ENCODE peak calls at places on chromosomes 7 and 10, in nine cellular contexts. One of them, this sample, is unnamed.
A peak's percentile ranks its signal among the peaks of the same experiment; 100 is the strongest.

GRCh38 chr10:124329941-124330340 is 88.8 kb downstream of the OAT start:
- DNase-seq in NCI-H1092 treated with DMSO at 0.1 percent for 48 hours: no peak
- DNase-seq in heart right ventricle: no peak
- DNase-seq in Calu3: no peak
- DNase-seq in NCI-H2081: no peak
- DNase-seq in CD4-positive, alpha-beta T cell: no peak
- DNase-seq in RPMI8226: no peak
- DNase-seq in lower leg skin: peak; percentile 34
- DNase-seq in stimulated activated CD8-positive, alpha-beta memory T cell treated with anti-CD3 and anti-CD28 coated beads, Interleukin-12 subunit alpha, Interleukin-12 subunit beta, amount 100 ng/mL, for 1 hour: no peak
- DNase-seq in this sample: no peak

GRCh38 chr7:106365252-106366005 is 80.6 kb upstream of the NAMPT start:
- DNase-seq in NCI-H1092 treated with DMSO at 0.1 percent for 48 hours: no peak
- DNase-seq in heart right ventricle: no peak
- DNase-seq in Calu3: peak; percentile 73
- DNase-seq in NCI-H2081: no peak
- DNase-seq in CD4-positive, alpha-beta T cell: no peak
- DNase-seq in RPMI8226: peak; percentile 31
- DNase-seq in lower leg skin: no peak
- DNase-seq in stimulated activated CD8-positive, alpha-beta memory T cell treated with anti-CD3 and anti-CD28 coated beads, Interleukin-12 subunit alpha, Interleukin-12 subunit beta, amount 100 ng/mL, for 1 hour: no peak
- DNase-seq in this sample: peak; percentile 94

GRCh38 chr7:131578602-131579001 is 22.2 kb upstream of the PODXL start:
- DNase-seq in NCI-H1092 treated with DMSO at 0.1 percent for 48 hours: no peak
- DNase-seq in heart right ventricle: no peak
- DNase-seq in Calu3: no peak
- DNase-seq in NCI-H2081: no peak
- DNase-seq in CD4-positive, alpha-beta T cell: no peak
- DNase-seq in RPMI8226: no peak
- DNase-seq in lower leg skin: no peak
- DNase-seq in stimulated activated CD8-positive, alpha-beta memory T cell treated with anti-CD3 and anti-CD28 coated beads, Interleukin-12 subunit alpha, Interleukin-12 subunit beta, amount 100 ng/mL, for 1 hour: no peak
- DNase-seq in this sample: no peak

GRCh38 chr7:17633099-17633498 is 307.2 kb downstream of the SNX13 start:
- DNase-seq in NCI-H1092 treated with DMSO at 0.1 percent for 48 hours: no peak
- DNase-seq in heart right ventricle: no peak
- DNase-seq in Calu3: no peak
- DNase-seq in NCI-H2081: no peak
- DNase-seq in CD4-positive, alpha-beta T cell: no peak
- DNase-seq in RPMI8226: no peak
- DNase-seq in lower leg skin: no peak
- DNase-seq in stimulated activated CD8-positive, alpha-beta memory T cell treated with anti-CD3 and anti-CD28 coated beads, Interleukin-12 subunit alpha, Interleukin-12 subunit beta, amount 100 ng/mL, for 1 hour: no peak
- DNase-seq in this sample: no peak

GRCh38 chr10:5442056-5442989 is 30.0 kb downstream of the NET1 start:
- DNase-seq in NCI-H1092 treated with DMSO at 0.1 percent for 48 hours: peak; percentile 36
- DNase-seq in heart right ventricle: peak; percentile 54
- DNase-seq in Calu3: peak; percentile 49
- DNase-seq in NCI-H2081: no peak
- DNase-seq in CD4-positive, alpha-beta T cell: no peak
- DNase-seq in RPMI8226: peak; percentile 58
- DNase-seq in lower leg skin: no peak
- DNase-seq in stimulated activated CD8-positive, alpha-beta memory T cell treated with anti-CD3 and anti-CD28 coated beads, Interleukin-12 subunit alpha, Interleukin-12 subunit beta, amount 100 ng/mL, for 1 hour: no peak
- DNase-seq in this sample: peak; percentile 39

GRCh38 chr10:28668363-28669226 is 8.7 kb upstream of the BAMBI start:
- DNase-seq in NCI-H1092 treated with DMSO at 0.1 percent for 48 hours: peak; percentile 57
- DNase-seq in heart right ventricle: no peak
- DNase-seq in Calu3: peak; percentile 71
- DNase-seq in NCI-H2081: peak; percentile 62
- DNase-seq in CD4-positive, alpha-beta T cell: no peak
- DNase-seq in RPMI8226: peak; percentile 30
- DNase-seq in lower leg skin: peak; percentile 88
- DNase-seq in stimulated activated CD8-positive, alpha-beta memory T cell treated with anti-CD3 and anti-CD28 coated beads, Interleukin-12 subunit alpha, Interleukin-12 subunit beta, amount 100 ng/mL, for 1 hour: no peak
- DNase-seq in this sample: no peak

GRCh38 chr7:139095194-139095659 is 14.3 kb downstream of the ZC3HAV1 start:
- DNase-seq in NCI-H1092 treated with DMSO at 0.1 percent for 48 hours: no peak
- DNase-seq in heart right ventricle: no peak
- DNase-seq in Calu3: no peak
- DNase-seq in NCI-H2081: no peak
- DNase-seq in CD4-positive, alpha-beta T cell: peak; percentile 70
- DNase-seq in RPMI8226: no peak
- DNase-seq in lower leg skin: no peak
- DNase-seq in stimulated activated CD8-positive, alpha-beta memory T cell treated with anti-CD3 and anti-CD28 coated beads, Interleukin-12 subunit alpha, Interleukin-12 subunit beta, amount 100 ng/mL, for 1 hour: peak; percentile 63
- DNase-seq in this sample: no peak

GRCh38 chr10:35822316-35822715 is 180.2 kb upstream of the FZD8 start:
- DNase-seq in NCI-H1092 treated with DMSO at 0.1 percent for 48 hours: peak; percentile 69
- DNase-seq in heart right ventricle: peak; percentile 67
- DNase-seq in Calu3: no peak
- DNase-seq in NCI-H2081: no peak
- DNase-seq in CD4-positive, alpha-beta T cell: no peak
- DNase-seq in RPMI8226: no peak
- DNase-seq in lower leg skin: peak; percentile 96
- DNase-seq in stimulated activated CD8-positive, alpha-beta memory T cell treated with anti-CD3 and anti-CD28 coated beads, Interleukin-12 subunit alpha, Interleukin-12 subunit beta, amount 100 ng/mL, for 1 hour: no peak
- DNase-seq in this sample: no peak

GRCh38 chr7:101108330-101108857 is 18.5 kb upstream of the SERPINE1 start:
- DNase-seq in NCI-H1092 treated with DMSO at 0.1 percent for 48 hours: no peak
- DNase-seq in heart right ventricle: peak; percentile 59
- DNase-seq in Calu3: no peak
- DNase-seq in NCI-H2081: no peak
- DNase-seq in CD4-positive, alpha-beta T cell: no peak
- DNase-seq in RPMI8226: no peak
- DNase-seq in lower leg skin: peak; percentile 89
- DNase-seq in stimulated activated CD8-positive, alpha-beta memory T cell treated with anti-CD3 and anti-CD28 coated beads, Interleukin-12 subunit alpha, Interleukin-12 subunit beta, amount 100 ng/mL, for 1 hour: no peak
- DNase-seq in this sample: peak; percentile 50

GRCh38 chr10:74292871-74293427 is 141.9 kb downstream of the ADK start:
- DNase-seq in NCI-H1092 treated with DMSO at 0.1 percent for 48 hours: no peak
- DNase-seq in heart right ventricle: no peak
- DNase-seq in Calu3: peak; percentile 34
- DNase-seq in NCI-H2081: peak; percentile 12
- DNase-seq in CD4-positive, alpha-beta T cell: no peak
- DNase-seq in RPMI8226: peak; percentile 39
- DNase-seq in lower leg skin: no peak
- DNase-seq in stimulated activated CD8-positive, alpha-beta memory T cell treated with anti-CD3 and anti-CD28 coated beads, Interleukin-12 subunit alpha, Interleukin-12 subunit beta, amount 100 ng/mL, for 1 hour: no peak
- DNase-seq in this sample: peak; percentile 43

GRCh38 chr7:124575181-124575580 is 190.4 kb downstream of the GPR37 start:
- DNase-seq in NCI-H1092 treated with DMSO at 0.1 percent for 48 hours: no peak
- DNase-seq in heart right ventricle: no peak
- DNase-seq in Calu3: no peak
- DNase-seq in NCI-H2081: no peak
- DNase-seq in CD4-positive, alpha-beta T cell: no peak
- DNase-seq in RPMI8226: no peak
- DNase-seq in lower leg skin: no peak
- DNase-seq in stimulated activated CD8-positive, alpha-beta memory T cell treated with anti-CD3 and anti-CD28 coated beads, Interleukin-12 subunit alpha, Interleukin-12 subunit beta, amount 100 ng/mL, for 1 hour: no peak
- DNase-seq in this sample: no peak

GRCh38 chr7:121274467-121274866 is 54.3 kb upstream of the WNT16 start:
- DNase-seq in NCI-H1092 treated with DMSO at 0.1 percent for 48 hours: no peak
- DNase-seq in heart right ventricle: no peak
- DNase-seq in Calu3: no peak
- DNase-seq in NCI-H2081: no peak
- DNase-seq in CD4-positive, alpha-beta T cell: no peak
- DNase-seq in RPMI8226: no peak
- DNase-seq in lower leg skin: no peak
- DNase-seq in stimulated activated CD8-positive, alpha-beta memory T cell treated with anti-CD3 and anti-CD28 coated beads, Interleukin-12 subunit alpha, Interleukin-12 subunit beta, amount 100 ng/mL, for 1 hour: no peak
- DNase-seq in this sample: no peak

GRCh38 chr7:121034929-121035328 is 46.4 kb downstream of the CPED1 start:
- DNase-seq in NCI-H1092 treated with DMSO at 0.1 percent for 48 hours: no peak
- DNase-seq in heart right ventricle: no peak
- DNase-seq in Calu3: no peak
- DNase-seq in NCI-H2081: no peak
- DNase-seq in CD4-positive, alpha-beta T cell: no peak
- DNase-seq in RPMI8226: no peak
- DNase-seq in lower leg skin: no peak
- DNase-seq in stimulated activated CD8-positive, alpha-beta memory T cell treated with anti-CD3 and anti-CD28 coated beads, Interleukin-12 subunit alpha, Interleukin-12 subunit beta, amount 100 ng/mL, for 1 hour: no peak
- DNase-seq in this sample: no peak

This sample was measured in PC-9.